ENCODE peak calls at places on chromosomes 1 and 21, in ten cellular contexts. C is fibroblast of lung; M is upper lobe of right lung; K is brain microvascular endothelial cell; L is colonic mucosa; U is CD4-positive, alpha-beta T cell; S is spleen; I is heart left ventricle; G is A549; B is psoas muscle. F is an unnamed sample.

GRCh38 chr1:43543567-43543966 is 12.9 kb downstream of the PTPRF start:
- DNase-seq in I (no peak), S (no peak), L (no peak), M (no peak), U (no peak), K (no peak), C (no peak), B (peak), G (no peak), F (no peak)

GRCh38 chr1:177646757-177647730 is 322.8 kb downstream of the SEC16B start:
- DNase-seq in C (no peak), M (no peak), I (no peak), U (no peak), K (no peak), B (no peak), S (no peak), L (no peak), G (no peak), F (no peak)

GRCh38 chr1:154453577-154454352 is 48.3 kb upstream of the TDRD10 start:
- DNase-seq in L (no peak), U (no peak), C (peak), B (peak), K (peak), I (no peak), G (no peak), S (no peak), M (no peak), F (peak)

GRCh38 chr1:86429830-86430229 is 5.9 kb downstream of the CLCA2 start:
- DNase-seq in B (no peak), U (no peak), C (peak), S (no peak), M (no peak), G (peak), K (peak), I (peak), L (peak), F (peak)

GRCh38 chr1:116544588-116545358 is 26.1 kb downstream of the CD58 start:
- DNase-seq in M (no peak), B (no peak), U (no peak), S (no peak), G (no peak), I (no peak), K (no peak), C (no peak), L (no peak), F (no peak)

GRCh38 chr1:184061396-184062003 is 10.0 kb downstream of the TSEN15 start:
- DNase-seq in K (peak), G (peak), I (no peak), U (no peak), L (no peak), S (no peak), C (peak), M (no peak), B (no peak), F (no peak)

GRCh38 chr1:198495635-198496034 is 44.8 kb downstream of the ATP6V1G3 start:
- DNase-seq in M (no peak), L (no peak), K (no peak), G (no peak), I (no peak), C (no peak), B (no peak), U (no peak), S (no peak), F (no peak)

GRCh38 chr1:220769205-220769604 is 17.5 kb upstream of the MTARC1 start:
- DNase-seq in B (no peak), I (no peak), C (no peak), L (peak), G (no peak), K (no peak), M (no peak), S (no peak), U (no peak), F (no peak)

GRCh38 chr1:205680073-205680851 is at the start of gene SLC45A3:
- DNase-seq in M (peak), U (peak), L (peak), S (peak), C (no peak), B (peak), K (no peak), I (peak), G (peak), F (peak)

GRCh38 chr1:73194965-73195364 is 912.6 kb upstream of the NEGR1 start:
- DNase-seq in K (no peak), G (no peak), M (no peak), I (no peak), S (no peak), B (no peak), U (no peak), C (no peak), L (no peak), F (no peak)

GRCh38 chr1:240591552-240591951 is 20.4 kb downstream of the GREM2 start:
- DNase-seq in S (no peak), C (no peak), U (no peak), B (no peak), L (no peak), G (no peak), M (no peak), K (no peak), I (no peak), F (no peak)

GRCh38 chr1:160855181-160855981 is 7.3 kb downstream of the CD244 start:
- DNase-seq in B (no peak), L (no peak), G (no peak), K (no peak), C (no peak), S (no peak), I (no peak), M (no peak), U (no peak), F (no peak)

GRCh38 chr1:109040627-109041613 is 982 bp downstream of the WDR47 start:
- DNase-seq in C (peak), U (peak), K (no peak), S (peak), I (peak), M (no peak), L (peak), B (peak), G (no peak), F (peak)

GRCh38 chr1:214717323-214717722 is 114.3 kb downstream of the CENPF start:
- DNase-seq in U (no peak), L (no peak), G (no peak), M (no peak), K (no peak), B (no peak), I (no peak), S (no peak), C (no peak), F (no peak)

GRCh38 chr1:77100870-77101269 is 118.4 kb downstream of the PIGK start:
- DNase-seq in G (no peak), M (no peak), B (no peak), K (no peak), L (no peak), I (no peak), U (no peak), C (no peak), S (no peak), F (no peak)

GRCh38 chr1:30822006-30822405 is 64.4 kb upstream of the LAPTM5 start:
- DNase-seq in M (no peak), C (no peak), B (no peak), I (no peak), U (no peak), S (no peak), L (no peak), G (no peak), K (no peak), F (no peak)

GRCh38 chr1:61569212-61569621 is 155.7 kb downstream of the TM2D1 start:
- DNase-seq in G (no peak), L (no peak), K (no peak), I (no peak), M (no peak), U (no peak), C (no peak), B (no peak), S (no peak), F (no peak)

GRCh38 chr1:240126821-240127220 is 35.1 kb downstream of the FMN2 start:
- DNase-seq in M (no peak), U (no peak), B (no peak), G (no peak), L (no peak), S (no peak), K (peak), I (no peak), C (no peak), F (no peak)

GRCh38 chr1:207781312-207781711 is 29.5 kb downstream of the CD46 start:
- DNase-seq in S (no peak), C (no peak), I (no peak), G (no peak), K (no peak), B (no peak), L (no peak), U (no peak), M (no peak), F (no peak)

GRCh38 chr1:220922951-220923350 is 43.7 kb downstream of the HLX start:
- DNase-seq in B (no peak), C (no peak), L (no peak), M (no peak), I (no peak), U (no peak), S (no peak), K (no peak), G (no peak), F (no peak)

GRCh38 chr1:163538682-163539081 is 216.9 kb downstream of the NUF2 start:
- DNase-seq in K (no peak), G (no peak), U (no peak), C (no peak), M (no peak), I (no peak), B (no peak), L (no peak), S (no peak), F (no peak)

GRCh38 chr1:9691108-9691445 is 39.5 kb downstream of the PIK3CD start:
- DNase-seq in L (no peak), I (no peak), C (no peak), K (peak), U (no peak), B (no peak), S (no peak), G (no peak), M (no peak), F (no peak)

GRCh38 chr21:38712076-38712475 is 93.7 kb upstream of the ETS2 start:
- DNase-seq in B (no peak), S (no peak), L (peak), G (peak), M (no peak), I (no peak), C (peak), K (peak), U (no peak), F (peak)

GRCh38 chr1:18955442-18956188 is 861 bp downstream of the IFFO2 start:
- DNase-seq in B (peak), C (no peak), S (peak), I (peak), U (peak), K (no peak), G (no peak), L (peak), M (peak), F (peak)

GRCh38 chr1:170664828-170665617 is 1.1 kb downstream of the PRRX1 start:
- DNase-seq in S (no peak), G (peak), B (peak), K (peak), L (peak), U (no peak), M (no peak), C (peak), I (peak), F (no peak)
- TF ChIP-seq CTCF in S (no peak), G (no peak), B (peak), K (peak), L (no peak), U (no peak), M (no peak), C (no peak), I (peak), F (no peak)

GRCh38 chr1:55051169-55051568 is 11.8 kb downstream of the PCSK9 start:
- DNase-seq in S (no peak), L (no peak), K (no peak), B (no peak), G (no peak), C (no peak), U (no peak), M (no peak), I (no peak), F (no peak)
- H3K27ac ChIP-seq in S (no peak), L (no peak), K (no peak), B (no peak), G (no peak), C (no peak), U (no peak), M (no peak), I (no peak), F (peak)

GRCh38 chr1:156926175-156926574 is 5.7 kb downstream of the LRRC71 start:
- DNase-seq in S (no peak), B (peak), C (peak), G (peak), U (no peak), M (peak), K (peak), I (peak), L (peak), F (peak)

GRCh38 chr1:156929596-156930238 is 9.3 kb downstream of the LRRC71 start:
- DNase-seq in L (no peak), I (no peak), C (no peak), S (peak), U (no peak), G (no peak), M (no peak), B (peak), K (no peak), F (no peak)

GRCh38 chr1:156925154-156926010 is 5.0 kb downstream of the LRRC71 start:
- DNase-seq in B (no peak), C (no peak), K (no peak), G (no peak), L (no peak), U (no peak), I (no peak), M (no peak), S (no peak), F (no peak)

GRCh38 chr1:156928043-156928602 is 7.7 kb downstream of the LRRC71 start:
- DNase-seq in L (no peak), G (no peak), S (no peak), I (no peak), M (no peak), U (no peak), C (no peak), B (no peak), K (no peak), F (no peak)

DNA sequence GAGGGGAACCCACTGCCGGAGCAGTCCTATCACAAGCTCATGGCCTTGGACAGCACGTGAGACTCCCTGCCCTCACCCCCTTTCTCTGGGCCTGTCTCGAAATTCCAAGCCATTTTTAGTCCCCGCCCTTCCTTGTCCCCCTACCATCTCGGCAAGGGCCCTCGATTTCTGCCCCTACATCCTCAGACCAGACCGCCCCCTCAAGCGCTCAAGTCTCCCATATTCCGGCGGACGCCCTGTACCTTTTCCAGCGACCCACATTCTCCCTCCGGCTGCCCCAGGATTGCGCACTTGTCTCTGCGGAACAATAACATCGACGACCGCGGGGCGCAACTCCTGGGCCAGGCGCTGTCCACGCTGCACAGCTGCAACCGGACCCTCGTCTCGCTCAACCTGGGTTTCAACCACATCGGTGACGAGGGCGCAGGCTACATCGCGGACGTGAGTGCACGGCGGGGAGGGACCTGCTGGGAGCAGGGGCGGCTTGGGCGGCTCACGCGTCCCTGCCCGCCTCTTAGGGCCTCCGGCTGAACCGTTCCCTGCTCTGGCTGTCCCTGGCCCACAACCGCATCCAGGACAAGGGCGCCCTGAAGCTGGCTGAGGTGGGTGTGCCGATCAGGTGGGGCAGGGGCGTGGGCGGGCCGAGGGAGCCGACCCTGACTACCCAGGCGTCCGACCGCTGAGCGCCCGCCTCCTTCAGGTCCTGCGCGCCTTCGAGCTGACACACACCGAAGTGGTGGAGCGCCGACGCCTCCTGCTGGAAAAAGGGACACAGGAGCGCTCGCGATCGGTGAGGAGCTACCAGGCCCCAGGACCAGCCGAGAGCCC is 7.0 kb downstream of the LRRC71 start:
- DNase-seq in G (peak), S (peak), M (peak), I (peak), K (peak), L (peak), U (peak), B (peak), C (peak), F (peak)
- TF ChIP-seq CTCF in G (peak), S (no peak), M (peak), I (peak), K (peak), L (peak), U (peak), B (peak), C (peak), F (peak)

GRCh38 chr21:45069711-45070110 is 4.7 kb upstream of the ADARB1 start:
- DNase-seq in L (no peak), C (no peak), U (no peak), G (no peak), M (no peak), S (no peak), I (no peak), B (no peak), K (no peak), F (no peak)
- H3K27ac ChIP-seq in L (no peak), C (no peak), U (no peak), G (no peak), M (no peak), S (no peak), I (no peak), B (no peak), K (no peak), F (peak)